ENCODE peak calls at places on chromosomes 6 and 20, in seven cellular contexts. S is breast epithelium; G is left ventricle myocardium inferior; T is uterus; D is CD8-positive, alpha-beta T cell; E is effector memory CD4-positive, alpha-beta T cell; K is esophagus muscularis mucosa. O is an unnamed sample.
A peak's percentile ranks its signal among the peaks of the same experiment; 100 is the strongest.

GRCh38 chr6:157110620-157111019 is 212.7 kb downstream of the TMEM242 start:
- DNase-seq in S (no peak), G (no peak), T (no peak), D (no peak), E (no peak), K (no peak), O (no peak)

GRCh38 chr20:3080939-3081388 is 3.6 kb downstream of the AVP start:
- DNase-seq in S (no peak), G (peak; percentile 75), T (no peak), D (no peak), E (no peak), K (no peak), O (no peak)

GRCh38 chr6:24223131-24223715 is 97.2 kb downstream of the NRSN1 start:
- DNase-seq in S (no peak), G (no peak), T (no peak), D (no peak), E (no peak), K (no peak), O (no peak)

GRCh38 chr6:147614501-147614900 is 106.0 kb downstream of the SAMD5 start:
- DNase-seq in S (no peak), G (no peak), T (no peak), D (no peak), E (no peak), K (no peak), O (no peak)

GRCh38 chr20:3071610-3072529 is at the start of gene OXT:
- DNase-seq in S (no peak), G (peak; percentile 56), T (no peak), D (peak; percentile 76), E (peak; percentile 46), K (no peak), O (no peak)

GRCh38 chr20:35180266-35180665 is 8.4 kb downstream of the PROCR start:
- DNase-seq in S (no peak), G (no peak), T (no peak), D (no peak), E (no peak), K (no peak), O (no peak)

GRCh38 chr20:33791021-33791420 is 20.1 kb upstream of the CHMP4B start:
- DNase-seq in S (no peak), G (no peak), T (no peak), D (no peak), E (no peak), K (no peak), O (no peak)

GRCh38 chr6:88855521-88856152 is 107.8 kb downstream of the RNGTT start:
- DNase-seq in S (no peak), G (no peak), T (no peak), D (no peak), E (no peak), K (no peak), O (no peak)

GRCh38 chr6:55668625-55669024 is 89.6 kb upstream of the HMGCLL1 start:
- DNase-seq in S (no peak), G (no peak), T (no peak), D (no peak), E (no peak), K (no peak), O (no peak)

GRCh38 chr20:19602660-19603389 is 155.2 kb upstream of the RIN2 start:
- DNase-seq in S (no peak), G (no peak), T (no peak), D (no peak), E (no peak), K (no peak), O (no peak)

GRCh38 chr20:19601133-19601810 is 156.8 kb upstream of the RIN2 start:
- DNase-seq in S (no peak), G (no peak), T (no peak), D (no peak), E (no peak), K (no peak), O (no peak)

GRCh38 chr20:19603390-19603753 is 154.7 kb upstream of the RIN2 start:
- DNase-seq in S (no peak), G (no peak), T (no peak), D (no peak), E (no peak), K (no peak), O (no peak)

GRCh38 chr20:19609642-19610223 is 148.3 kb upstream of the RIN2 start:
- DNase-seq in S (no peak), G (no peak), T (no peak), D (no peak), E (no peak), K (no peak), O (no peak)

DNA sequence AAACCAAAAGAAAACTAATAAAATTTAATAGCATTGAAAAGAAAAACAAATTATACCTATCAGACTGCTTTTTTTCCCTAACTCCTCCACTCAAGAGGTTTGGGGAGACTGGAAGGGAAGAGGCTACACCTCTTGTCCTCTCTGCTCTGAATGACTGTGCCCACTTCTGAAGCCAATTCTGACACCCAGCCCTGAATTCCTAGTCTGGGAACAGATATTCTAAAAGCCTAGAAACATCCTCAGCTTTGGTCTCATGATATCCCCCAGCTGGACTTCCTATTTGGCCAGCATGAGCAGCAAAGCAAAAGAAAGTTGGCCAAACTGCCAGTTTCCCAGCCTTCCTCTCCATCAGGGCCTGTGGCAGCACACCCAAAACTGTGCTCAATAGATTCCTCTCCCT is 152.3 kb upstream of the RIN2 start:
- DNase-seq in S (no peak), G (no peak), T (no peak), D (no peak), E (no peak), K (no peak), O (no peak)
- H3K27ac ChIP-seq in S (no peak overlapping the region), G (no peak overlapping the region), T (peak overlapping the region; percentile 5), D (no peak overlapping the region), E (no peak overlapping the region), K (no peak overlapping the region), O (no peak overlapping the region)

DNA sequence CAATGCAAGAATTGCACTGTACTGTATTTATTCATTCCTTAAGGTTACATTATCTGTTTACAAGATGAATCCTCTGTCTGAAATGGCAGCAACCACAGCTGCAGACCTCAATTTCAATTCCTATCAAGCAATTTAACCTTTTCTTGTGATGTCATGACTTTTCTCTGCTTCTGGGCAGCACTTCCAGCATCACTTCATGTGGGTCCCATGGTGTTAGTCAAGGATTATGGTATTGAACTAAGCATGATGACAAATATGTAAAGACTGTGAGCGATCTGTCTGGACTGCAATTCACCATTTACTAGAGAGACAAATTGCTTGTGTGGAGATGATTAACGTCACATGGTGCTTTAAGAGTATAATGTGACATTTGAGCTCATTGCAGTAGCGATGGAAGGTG is 90.5 kb upstream of the CCN2 start:
- DNase-seq in S (no peak), G (no peak), T (no peak), D (no peak), E (no peak), K (no peak), O (no peak)
- H3K27ac ChIP-seq in S (no peak overlapping the region), G (no peak overlapping the region), T (no peak overlapping the region), D (no peak overlapping the region), E (no peak overlapping the region), K (no peak overlapping the region), O (no peak overlapping the region)

DNA sequence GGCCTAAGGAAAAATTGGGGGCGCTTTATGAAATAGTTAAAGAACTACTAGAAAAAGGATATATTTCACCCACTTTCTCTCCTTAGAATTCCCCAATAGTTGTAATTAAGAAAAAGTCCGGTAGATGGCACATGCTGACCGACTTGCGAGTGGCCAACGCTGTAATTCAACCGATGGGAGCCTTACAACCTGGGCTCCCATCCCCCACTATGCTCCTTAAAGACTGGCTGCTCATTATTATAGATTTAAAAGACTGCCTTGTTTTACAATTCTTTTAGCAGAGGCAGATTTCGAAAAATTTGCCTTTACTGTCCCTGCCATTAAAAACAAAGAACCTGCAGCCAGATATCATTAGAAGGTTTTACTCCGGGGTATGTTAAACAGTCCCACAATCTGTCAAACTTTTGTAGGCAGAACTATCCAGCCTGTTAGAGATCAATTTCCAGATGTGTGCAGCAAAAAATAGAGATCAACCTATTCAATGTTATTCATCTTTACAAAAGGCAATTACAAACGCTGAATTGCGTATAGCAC is 58.5 kb upstream of the PRSS16 start:
- DNase-seq in S (no peak), G (peak; percentile 23), T (peak; percentile 66), D (peak; percentile 42), E (peak; percentile 18), K (no peak), O (peak; percentile 24)
- H3K27ac ChIP-seq in S (peak overlapping the region; percentile 74), G (peak overlapping the region; percentile 66), T (peak overlapping the region; percentile 77), D (no peak overlapping the region), E (no peak overlapping the region), K (peak overlapping the region; percentile 79), O (no peak overlapping the region)

DNA sequence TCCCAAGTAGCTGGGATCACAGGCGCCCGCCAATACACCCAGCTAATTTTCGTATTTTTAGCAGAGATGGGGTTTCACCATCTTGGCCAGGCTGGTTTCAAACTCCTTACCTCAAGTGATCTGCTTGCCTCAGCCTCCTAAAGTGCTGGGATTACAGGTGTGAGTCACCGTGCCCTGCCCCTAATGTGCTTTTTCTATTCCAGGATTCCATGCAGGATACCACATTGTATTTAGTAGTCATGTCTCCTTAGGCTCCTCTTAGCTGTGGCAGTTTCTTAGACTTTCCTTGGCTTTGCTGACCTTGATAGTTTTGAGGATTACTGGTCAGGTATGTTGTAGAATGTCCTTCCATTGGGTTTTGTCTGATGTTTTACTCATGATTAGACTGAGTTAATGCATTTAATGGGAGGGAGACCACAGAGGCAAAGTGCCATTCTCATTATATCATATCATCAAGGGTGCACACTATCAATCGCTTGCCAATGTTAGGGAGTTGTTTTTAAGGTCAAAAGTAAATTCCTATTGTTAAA is 39.6 kb upstream of the TNFAIP3 start:
- DNase-seq in S (no peak), G (no peak), T (no peak), D (no peak), E (no peak), K (no peak), O (no peak)
- H3K27ac ChIP-seq in S (no peak overlapping the region), G (no peak overlapping the region), T (no peak overlapping the region), D (no peak overlapping the region), E (no peak overlapping the region), K (no peak overlapping the region), O (no peak overlapping the region)

O was measured in substantia nigra.